ENCODE peak calls at places on chromosomes 7 and 10, in eight cellular contexts. M is body of pancreas, I is bronchial epithelial cell, C is astrocyte, B is PC-3, X is mammary epithelial cell, S is IMR-90, G is fibroblast of pulmonary artery. U is an unnamed sample.

GRCh38 chr7:128915271-128915819 is 4.8 kb upstream of the KCP start:
- DNase-seq in M (no peak), S (no peak), I (no peak), G (no peak), B (no peak), X (no peak), C (no peak), U (no peak)

GRCh38 chr7:47807756-47808155 is 140.5 kb downstream of the PKD1L1 start:
- DNase-seq in I (no peak), M (no peak), S (no peak), C (no peak), B (no peak), X (no peak), G (no peak), U (no peak)

GRCh38 chr10:110401401-110402076 is 96.2 kb upstream of the DUSP5 start:
- DNase-seq in I (no peak), M (no peak), S (no peak), X (no peak), B (no peak), G (no peak), C (no peak), U (no peak)

GRCh38 chr7:22700559-22701002 is 26.4 kb upstream of the IL6 start:
- DNase-seq in C (peak), I (no peak), X (no peak), M (no peak), B (no peak), S (peak), G (peak), U (no peak)

GRCh38 chr10:48464871-48465736 is 139.8 kb downstream of the ARHGAP22 start:
- DNase-seq in C (no peak), I (peak), M (no peak), X (peak), G (no peak), B (no peak), S (no peak), U (no peak)

GRCh38 chr10:27819781-27820531 is 74.3 kb upstream of the MKX start:
- DNase-seq in M (peak), C (peak), B (peak), X (peak), G (peak), S (peak), I (peak), U (peak)

GRCh38 chr7:117098457-117098856 is 145.2 kb downstream of the ST7 start:
- DNase-seq in X (peak), M (no peak), S (peak), I (peak), B (peak), C (peak), G (peak), U (no peak)

GRCh38 chr7:136857573-136857972 is 10.9 kb upstream of the CHRM2 start:
- DNase-seq in S (peak), X (peak), I (peak), C (peak), B (peak), G (peak), M (no peak), U (no peak)

GRCh38 chr10:34764347-34764991 is 50.6 kb downstream of the PARD3 start:
- DNase-seq in B (no peak), C (no peak), X (no peak), M (no peak), G (no peak), S (no peak), I (no peak), U (no peak)

GRCh38 chr10:34762156-34762555 is 52.9 kb downstream of the PARD3 start:
- DNase-seq in X (no peak), B (no peak), C (no peak), M (no peak), S (no peak), I (no peak), G (no peak), U (no peak)

GRCh38 chr10:34761443-34761842 is 53.7 kb downstream of the PARD3 start:
- DNase-seq in M (no peak), C (no peak), I (no peak), S (no peak), G (no peak), B (peak), X (peak), U (no peak)

GRCh38 chr10:34760606-34761005 is 54.5 kb downstream of the PARD3 start:
- DNase-seq in G (no peak), B (peak), S (peak), C (peak), X (peak), I (peak), M (no peak), U (no peak)

GRCh38 chr10:34762603-34763299 is 52.3 kb downstream of the PARD3 start:
- DNase-seq in S (no peak), M (no peak), X (peak), I (no peak), C (no peak), G (no peak), B (no peak), U (no peak)
- TF ChIP-seq CTCF in S (no peak), M (no peak), X (peak), I (no peak), C (no peak), G (no peak), B (peak), U (no peak)

GRCh38 chr10:37991655-37992054 is 15.2 kb upstream of the ZNF25 start:
- DNase-seq in B (no peak), C (no peak), X (no peak), G (no peak), I (no peak), M (no peak), S (no peak), U (no peak)

GRCh38 chr10:37992083-37992482 is 15.6 kb upstream of the ZNF25 start:
- DNase-seq in X (no peak), S (no peak), G (no peak), I (no peak), B (no peak), M (no peak), C (no peak), U (no peak)
- TF ChIP-seq CTCF in X (peak), S (no peak), G (no peak), I (no peak), B (peak), M (no peak), C (no peak), U (no peak)

GRCh38 chr7:100208911-100209408 is 10.8 kb upstream of the PVRIG start:
- DNase-seq in M (no peak), X (no peak), B (no peak), G (no peak), S (no peak), I (no peak), C (no peak), U (no peak)
- TF ChIP-seq CTCF in M (no peak), X (no peak), B (no peak), G (no peak), S (no peak), I (no peak), C (no peak), U (no peak)

GRCh38 chr7:8724080-8724718 is 290.8 kb downstream of the NXPH1 start:
- DNase-seq in C (no peak), S (no peak), G (no peak), X (peak), B (peak), I (peak), M (peak), U (peak)
- TF ChIP-seq CTCF in C (peak), S (no peak), G (no peak), X (peak), B (peak), I (peak), M (peak), U (peak)

DNA sequence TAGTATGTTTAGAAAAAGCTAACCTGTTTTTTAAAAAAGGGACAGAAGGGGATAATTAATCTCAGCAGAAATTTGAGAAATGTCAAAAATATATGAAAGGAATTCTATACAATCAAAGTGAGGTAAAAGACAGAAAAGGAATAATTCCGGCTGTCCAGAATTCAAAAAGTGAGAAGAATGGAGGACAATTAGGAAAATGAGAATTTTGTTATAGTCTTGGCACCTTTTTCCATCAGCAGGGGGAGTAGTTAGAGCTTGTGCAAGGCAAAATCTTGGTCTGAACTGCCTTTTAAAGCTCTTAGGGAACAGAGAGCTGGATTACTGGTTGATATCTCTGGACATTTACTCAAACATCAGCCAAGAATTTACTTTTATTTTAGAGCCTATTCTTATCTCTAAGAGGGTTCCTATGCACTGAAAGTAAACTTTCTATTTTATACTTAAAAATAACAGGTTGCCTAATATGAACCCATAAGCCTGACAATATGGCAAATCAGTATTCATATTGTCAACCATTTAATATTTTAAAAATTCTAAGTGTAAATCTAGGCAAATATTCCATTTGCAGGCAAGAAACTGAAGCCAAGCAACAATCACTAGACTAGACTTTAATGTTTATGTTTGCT is 185.6 kb downstream of the ANK3 start:
- DNase-seq in X (peak), C (no peak), I (peak), M (no peak), B (peak), S (peak), G (peak), U (no peak)
- TF ChIP-seq CTCF in X (peak), C (peak), I (peak), M (peak), B (peak), S (peak), G (peak), U (peak)

GRCh38 chr10:62669351-62669750 is 135.2 kb upstream of the ADO start:
- DNase-seq in I (no peak), M (no peak), G (no peak), S (no peak), C (no peak), X (no peak), B (no peak), U (no peak)
- TF ChIP-seq CTCF in I (no peak), M (no peak), G (no peak), S (no peak), C (no peak), X (no peak), B (no peak), U (no peak)

GRCh38 chr7:30894866-30895408 is 16.7 kb upstream of the AQP1 start:
- DNase-seq in I (no peak), G (peak), X (no peak), S (no peak), B (peak), M (no peak), C (no peak), U (no peak)
- TF ChIP-seq CTCF in I (no peak), G (peak), X (no peak), S (no peak), B (peak), M (no peak), C (no peak), U (peak)

GRCh38 chr10:131852823-131853609 is 47.8 kb upstream of the PPP2R2D start:
- DNase-seq in X (no peak), B (no peak), M (no peak), G (no peak), S (no peak), C (no peak), I (no peak), U (no peak)
- TF ChIP-seq CTCF in X (no peak), B (no peak), M (no peak), G (no peak), S (no peak), C (no peak), I (no peak), U (no peak)

DNA sequence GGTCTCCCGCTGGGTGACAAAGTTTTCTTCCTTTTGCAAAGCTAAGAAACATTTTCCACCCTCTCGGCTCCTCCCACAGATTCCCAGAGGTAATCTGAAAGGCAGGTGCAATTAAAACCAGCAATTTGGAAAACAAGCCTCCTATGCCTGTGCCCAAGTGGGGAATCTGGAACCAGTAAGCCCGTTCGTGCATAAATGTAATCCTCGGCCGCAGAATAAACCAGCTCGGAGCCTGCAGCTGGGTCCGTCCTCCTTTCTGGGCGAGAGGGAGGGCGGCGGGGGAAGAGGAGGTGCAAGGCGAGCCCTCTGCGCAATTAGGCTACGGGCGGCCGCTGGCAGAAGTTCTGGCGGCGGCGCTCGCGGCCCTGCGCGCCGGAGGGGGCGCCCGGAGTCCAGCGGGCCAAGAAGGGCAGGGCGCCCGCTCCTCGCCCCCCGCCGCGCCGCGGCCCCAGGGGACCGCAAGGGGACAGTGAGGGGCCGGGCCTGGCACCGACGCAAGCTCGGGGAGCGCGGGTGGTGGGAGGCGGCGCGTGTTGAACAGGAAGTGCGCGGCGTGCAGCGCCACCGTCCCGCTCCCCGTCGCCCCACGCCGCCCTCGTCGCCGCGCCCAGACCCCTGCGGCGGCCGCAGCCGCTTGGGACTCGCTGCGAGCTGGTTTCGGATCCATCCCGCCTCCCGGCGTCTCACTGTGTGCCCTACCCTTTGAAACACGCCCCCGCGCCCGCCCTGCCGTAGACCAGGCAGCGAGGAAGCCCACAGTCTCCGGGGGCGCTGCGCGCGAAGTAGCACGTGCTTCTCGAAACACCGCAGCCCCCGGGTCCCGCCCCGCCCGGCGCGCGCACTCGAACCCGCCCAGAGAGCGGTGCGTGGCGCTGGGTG is at the start of gene PRKAG2:
- DNase-seq in S (no peak), C (no peak), M (peak), X (peak), B (peak), I (peak), G (peak), U (no peak)
- TF ChIP-seq CTCF in S (no peak), C (no peak), M (no peak), X (no peak), B (no peak), I (no peak), G (no peak), U (no peak)